ENCODE peak calls at places on chromosomes 4 and X, in five cellular contexts. N is CD8-positive, alpha-beta memory T cell; Z is IMR-90; T is body of pancreas; J is HCT116. F is an unnamed sample.

GRCh38 chr4:74790652-74791051 is 3.7 kb downstream of the BTC start:
- DNase-seq in Z (no peak), T (no peak), J (no peak), N (no peak), F (no peak)

GRCh38 chr4:152278505-152279301 is 257.2 kb downstream of the FBXW7 start:
- DNase-seq in T (no peak), J (no peak), N (no peak), Z (no peak), F (peak; percentile 65)

GRCh38 chrX:96684339-96685204 is at the start of gene DIAPH2:
- DNase-seq in J (peak; percentile 61), T (peak; percentile 80), N (peak; percentile 82), Z (peak; percentile 75), F (peak; percentile 92)

GRCh38 chrX:4547218-4547836 is 833.9 kb upstream of the PRKX start:
- DNase-seq in Z (peak; percentile 40), J (peak; percentile 16), N (no peak), T (peak; percentile 42), F (peak; percentile 9)

GRCh38 chr4:182604953-182605352 is 312.2 kb downstream of the DCTD start:
- DNase-seq in Z (peak; percentile 96), J (no peak), N (no peak), T (no peak), F (no peak)

GRCh38 chr4:89056953-89057398 is at the start of gene FAM13A:
- DNase-seq in Z (peak; percentile 97), T (peak; percentile 85), N (no peak), J (peak; percentile 91), F (peak; percentile 99)

GRCh38 chr4:122045533-122045932 is 93.7 kb upstream of the TRPC3 start:
- DNase-seq in Z (peak; percentile 96), J (peak; percentile 62), N (no peak), T (no peak), F (peak; percentile 33)

GRCh38 chr4:5780831-5781480 is 70.0 kb downstream of the EVC start:
- DNase-seq in J (no peak), T (no peak), Z (peak; percentile 72), N (no peak), F (no peak)

GRCh38 chr4:8702020-8702495 is 109.5 kb downstream of the CPZ start:
- DNase-seq in N (no peak), Z (no peak), T (no peak), J (no peak), F (peak; percentile 5)

GRCh38 chr4:14092741-14093140 is 465.2 kb upstream of the BOD1L1 start:
- DNase-seq in J (no peak), N (no peak), Z (no peak), T (no peak), F (no peak)

GRCh38 chr4:166165829-166166420 is 292.9 kb downstream of the TLL1 start:
- DNase-seq in J (peak; percentile 77), T (no peak), Z (peak; percentile 68), N (no peak), F (peak; percentile 71)

GRCh38 chr4:184389978-184390518 is 84.3 kb downstream of the IRF2 start:
- DNase-seq in J (no peak), Z (no peak), T (no peak), N (no peak), F (no peak)

GRCh38 chr4:146342600-146343192 is 128.4 kb downstream of the REELD1 start:
- DNase-seq in N (no peak), Z (peak; percentile 47), J (no peak), T (peak; percentile 13), F (no peak)

GRCh38 chr4:75598390-75598789 is 31.9 kb downstream of the CDKL2 start:
- DNase-seq in Z (peak; percentile 39), N (no peak), T (no peak), J (no peak), F (no peak)

GRCh38 chrX:153903991-153904957 is at the start of gene AVPR2:
- DNase-seq in Z (no peak), T (no peak), J (no peak), N (no peak), F (no peak)

GRCh38 chrX:153903238-153903980 is 1.1 kb upstream of the AVPR2 start:
- DNase-seq in Z (no peak), N (no peak), J (no peak), T (no peak), F (no peak)

GRCh38 chrX:153900806-153901752 is 3.4 kb upstream of the AVPR2 start:
- DNase-seq in T (no peak), Z (peak; percentile 87), J (no peak), N (peak; percentile 76), F (no peak)

GRCh38 chrX:153902388-153902787 is 2.1 kb upstream of the AVPR2 start:
- DNase-seq in J (no peak), Z (no peak), N (no peak), T (no peak), F (no peak)

GRCh38 chrX:153901753-153902140 is 2.7 kb upstream of the AVPR2 start:
- DNase-seq in Z (no peak), N (no peak), T (no peak), J (no peak), F (no peak)
- H3K4me1 ChIP-seq in Z (peaks cover 9% of the 10 kb centered on the region), N (peaks cover 35% of the 10 kb centered on the region), T (no peaks in the 10 kb centered on the region), J (peaks cover 23% of the 10 kb centered on the region), F (no peaks in the 10 kb centered on the region)

DNA sequence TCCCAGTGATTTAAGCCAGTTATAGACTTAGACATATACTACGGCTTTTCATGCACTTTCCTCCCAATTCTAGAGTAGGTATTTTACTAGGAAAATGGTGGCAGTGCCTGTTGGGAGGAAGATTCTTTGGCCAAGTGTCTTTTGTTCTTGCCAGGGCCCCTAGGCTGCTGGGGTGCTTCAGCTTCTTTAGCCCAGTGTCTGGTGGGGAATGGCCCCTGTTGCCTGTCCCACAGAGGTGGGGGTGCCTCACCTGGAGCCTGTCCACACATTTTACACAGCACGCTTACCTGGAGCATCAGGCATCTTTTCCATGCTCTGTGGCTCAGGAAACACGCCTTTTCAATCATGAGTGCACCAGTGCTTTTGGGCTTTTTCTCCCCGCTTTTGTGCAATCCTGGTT is 33.2 kb upstream of the MSANTD1 start:
- DNase-seq in N (peak; percentile 15), J (no peak), T (no peak), Z (no peak), F (no peak)
- H3K36me3 ChIP-seq in N (peaks cover 58% of the 10 kb centered on the region), J (peaks cover 25% of the 10 kb centered on the region), T (peaks cover 55% of the 10 kb centered on the region), Z (peaks cover 57% of the 10 kb centered on the region), F (peaks cover 65% of the 10 kb centered on the region)

DNA sequence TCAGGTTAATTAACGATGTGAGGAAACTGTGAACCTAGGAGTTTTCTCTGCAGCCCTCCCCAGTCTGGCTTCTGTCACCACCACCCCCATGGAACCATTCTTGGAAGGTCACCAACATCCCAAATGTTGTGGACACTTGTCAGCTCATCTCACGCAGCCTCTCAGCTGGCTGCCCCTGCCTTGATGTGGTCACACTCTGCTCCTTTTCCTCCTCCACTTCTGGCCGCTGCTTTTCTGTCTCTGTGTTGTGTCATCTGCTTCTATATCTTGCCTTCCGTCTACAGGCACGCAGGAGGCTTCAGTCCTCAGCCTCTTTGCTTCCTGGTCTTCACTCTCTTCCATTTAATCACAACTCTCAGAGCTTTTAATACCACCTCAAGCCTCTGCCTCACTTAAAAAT is 371.5 kb upstream of the SLIT2 start:
- DNase-seq in Z (peak; percentile 12), N (no peak), J (no peak), T (no peak), F (no peak)
- H3K9me3 ChIP-seq in Z (no peaks in the 10 kb centered on the region), N (no peaks in the 10 kb centered on the region), J (no peaks in the 10 kb centered on the region), T (no peaks in the 10 kb centered on the region), F (no peaks in the 10 kb centered on the region)

GRCh38 chr4:168734703-168735688 is 238.1 kb downstream of the PALLD start:
- DNase-seq in Z (peak; percentile 43), T (no peak), J (no peak), N (no peak), F (no peak)
- H3K4me1 ChIP-seq in Z (peaks cover 12% of the 10 kb centered on the region), T (no peaks in the 10 kb centered on the region), J (no peaks in the 10 kb centered on the region), N (no peaks in the 10 kb centered on the region), F (peaks cover 35% of the 10 kb centered on the region)

DNA sequence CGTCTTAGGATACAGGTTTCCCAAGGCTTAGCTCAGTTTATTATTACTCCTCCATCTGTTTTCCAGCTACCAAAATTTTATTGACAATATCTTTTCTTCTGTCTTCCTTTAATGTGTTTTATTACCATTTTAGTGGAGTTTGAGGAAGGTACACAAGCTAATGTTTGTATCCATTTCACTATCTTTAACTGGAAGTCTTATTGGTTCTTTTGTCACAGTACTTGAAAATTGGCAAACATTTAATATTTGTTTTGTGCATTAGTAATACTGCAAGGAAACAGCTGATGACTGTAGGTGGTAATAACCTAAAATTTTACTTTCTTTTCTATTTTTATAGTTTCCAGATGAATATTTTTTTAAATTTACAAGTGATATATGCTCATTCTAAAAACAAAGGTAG is 9.3 kb upstream of the ARL9 start:
- DNase-seq in N (no peak), J (no peak), Z (no peak), T (no peak), F (no peak)
- H3K36me3 ChIP-seq in N (peaks cover 2% of the 10 kb centered on the region), J (peaks cover 33% of the 10 kb centered on the region), Z (peaks cover 20% of the 10 kb centered on the region), T (peaks cover 29% of the 10 kb centered on the region), F (peaks cover 72% of the 10 kb centered on the region)

GRCh38 chrX:153423652-153424051 is 12.4 kb downstream of the ZFP92 start:
- DNase-seq in Z (no peak), T (no peak), J (no peak), N (no peak), F (no peak)

GRCh38 chrX:153417637-153418036 is 6.4 kb downstream of the ZFP92 start:
- DNase-seq in N (no peak), Z (no peak), J (no peak), T (no peak), F (no peak)

GRCh38 chrX:153416781-153417180 is 5.5 kb downstream of the ZFP92 start:
- DNase-seq in Z (no peak), N (no peak), J (no peak), T (no peak), F (no peak)

GRCh38 chrX:153421856-153422255 is 10.6 kb downstream of the ZFP92 start:
- DNase-seq in N (no peak), T (no peak), Z (no peak), J (no peak), F (no peak)

DNA sequence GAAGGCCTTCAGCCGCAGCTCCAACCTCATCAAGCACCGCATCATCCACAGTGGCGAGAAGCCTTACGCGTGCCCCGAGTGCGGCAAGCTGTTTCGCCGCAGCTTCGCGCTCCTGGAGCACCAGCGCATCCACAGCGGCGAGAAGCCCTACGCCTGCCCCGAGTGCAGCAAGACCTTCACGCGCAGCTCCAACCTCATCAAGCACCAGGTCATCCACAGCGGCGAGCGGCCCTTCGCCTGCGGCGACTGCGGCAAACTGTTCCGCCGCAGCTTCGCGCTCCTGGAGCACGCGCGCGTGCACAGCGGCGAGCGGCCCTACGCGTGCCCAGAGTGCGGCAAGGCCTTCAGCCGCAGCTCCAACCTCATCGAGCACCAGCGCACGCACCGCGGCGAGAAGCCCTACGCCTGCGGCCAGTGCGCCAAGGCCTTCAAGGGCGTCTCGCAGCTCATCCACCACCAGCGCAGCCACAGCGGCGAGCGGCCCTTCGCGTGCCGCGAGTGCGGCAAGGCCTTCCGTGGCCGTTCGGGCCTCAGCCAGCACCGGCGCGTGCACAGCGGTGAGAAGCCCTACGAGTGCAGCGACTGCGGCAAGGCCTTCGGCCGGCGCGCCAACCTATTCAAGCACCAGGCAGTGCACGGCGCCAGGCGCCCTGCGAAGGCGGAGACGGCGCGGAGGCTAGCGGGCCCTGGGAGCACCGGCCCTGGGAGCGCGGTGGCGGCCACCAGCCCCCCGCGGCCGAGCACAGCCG is 9.8 kb downstream of the ZFP92 start:
- DNase-seq in J (no peak), Z (no peak), T (no peak), N (no peak), F (no peak)
- H3K9me3 ChIP-seq in J (no peaks in the 10 kb centered on the region), Z (peaks cover 6% of the 10 kb centered on the region), T (no peaks in the 10 kb centered on the region), N (no peaks in the 10 kb centered on the region), F (no peaks in the 10 kb centered on the region)

F was measured in HAP-1.